ENCODE peak calls at places on chromosomes 12 and 14, in five cellular contexts. One of them, this sample, is unnamed.

GRCh38 chr14:31420013-31420318 is 384 bp downstream of the HEATR5A start:
- DNase-seq in K562: peak; percentile 59
- DNase-seq in H1: no peak
- DNase-seq in HepG2: peak; percentile 90
- DNase-seq in GM12878: no peak
- DNase-seq in this sample: peak; percentile 75

GRCh38 chr12:115405471-115405860 is 721.5 kb upstream of the TBX3 start:
- DNase-seq in GM12878: no peak
- DNase-seq in HepG2: no peak
- DNase-seq in K562: no peak
- DNase-seq in H1: no peak
- DNase-seq in this sample: no peak

GRCh38 chr12:102171951-102172350 is 25.7 kb downstream of the PMCH start:
- DNase-seq in H1: no peak
- DNase-seq in GM12878: no peak
- DNase-seq in K562: no peak
- DNase-seq in HepG2: no peak
- DNase-seq in this sample: no peak

GRCh38 chr12:4174417-4174816 is 99.1 kb upstream of the CCND2 start:
- DNase-seq in H1: no peak
- DNase-seq in K562: no peak
- DNase-seq in HepG2: no peak
- DNase-seq in GM12878: no peak
- DNase-seq in this sample: no peak

GRCh38 chr12:123946152-123946515 is 26.5 kb downstream of the CCDC92 start:
- DNase-seq in GM12878: no peak
- DNase-seq in HepG2: no peak
- DNase-seq in H1: no peak
- DNase-seq in K562: no peak
- DNase-seq in this sample: no peak

GRCh38 chr12:116540617-116541152 is 18.5 kb upstream of the MAP1LC3B2 start:
- DNase-seq in HepG2: no peak
- DNase-seq in GM12878: no peak
- DNase-seq in H1: no peak
- DNase-seq in K562: no peak
- DNase-seq in this sample: no peak

GRCh38 chr14:82122678-82123077 is 589.0 kb upstream of the SEL1L start:
- DNase-seq in H1: no peak
- DNase-seq in K562: no peak
- DNase-seq in HepG2: no peak
- DNase-seq in GM12878: no peak
- DNase-seq in this sample: no peak

GRCh38 chr12:3789838-3790237 is 36.9 kb upstream of the CRACR2A start:
- DNase-seq in K562: no peak
- DNase-seq in HepG2: no peak
- DNase-seq in GM12878: no peak
- DNase-seq in H1: no peak
- DNase-seq in this sample: no peak

GRCh38 chr12:17588968-17589367 is 501.0 kb downstream of the RERGL start:
- DNase-seq in H1: peak; percentile 2
- DNase-seq in K562: no peak
- DNase-seq in GM12878: no peak
- DNase-seq in HepG2: peak; percentile 2
- DNase-seq in this sample: peak; percentile 13

GRCh38 chr14:105855893-105856675 is 329.7 kb downstream of the TMEM121 start:
- DNase-seq in HepG2: no peak
- DNase-seq in GM12878: no peak
- DNase-seq in H1: no peak
- DNase-seq in K562: no peak
- DNase-seq in this sample: no peak

GRCh38 chr14:91227183-91227628 is 17.3 kb downstream of the GPR68 start:
- DNase-seq in HepG2: no peak
- DNase-seq in GM12878: no peak
- DNase-seq in K562: no peak
- DNase-seq in H1: no peak
- DNase-seq in this sample: no peak

GRCh38 chr14:104386281-104386841 is 193.2 kb upstream of the C14orf180 start:
- DNase-seq in GM12878: no peak
- DNase-seq in HepG2: no peak
- DNase-seq in K562: no peak
- DNase-seq in H1: no peak
- DNase-seq in this sample: peak; percentile 36

DNA sequence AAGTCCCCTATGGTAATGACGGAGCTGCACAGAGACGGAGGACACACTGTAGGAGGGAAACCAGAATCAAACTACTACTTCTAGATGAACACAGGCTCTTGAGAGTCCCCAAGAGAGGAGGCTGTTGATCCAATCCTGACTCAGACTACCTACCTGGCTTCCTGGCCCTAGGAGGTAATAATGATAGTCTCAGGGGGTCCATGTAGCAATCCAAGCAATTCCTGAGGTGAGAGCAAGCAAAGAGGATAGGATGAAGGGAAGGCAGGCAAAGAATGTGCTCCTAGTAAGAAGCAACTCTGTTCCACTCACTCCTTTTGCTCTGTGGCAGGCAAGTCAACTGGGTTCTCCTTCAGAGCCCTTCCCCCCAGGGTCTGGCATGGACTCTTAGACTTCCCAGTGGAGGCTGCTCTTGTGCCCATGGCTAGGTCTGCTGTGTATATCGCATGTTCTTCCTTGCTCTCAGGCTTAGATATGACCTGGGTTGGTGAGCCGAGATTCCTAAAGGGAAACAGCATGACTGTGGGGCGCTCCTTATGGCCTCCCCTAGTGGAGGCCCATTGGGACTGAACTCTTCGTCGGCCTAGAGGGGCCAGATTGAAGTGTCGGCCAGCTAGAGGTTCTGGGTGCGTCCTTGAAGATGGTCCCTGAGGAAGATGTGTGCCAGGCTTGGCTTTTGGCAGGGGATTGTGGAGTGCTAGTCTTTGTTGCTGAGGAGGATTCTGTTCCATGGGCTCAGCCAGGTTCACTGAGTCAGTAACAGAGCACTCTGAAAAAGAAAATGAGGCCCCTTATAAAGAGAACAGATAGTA is 2.1 kb downstream of the TINF2 start:
- DNase-seq in K562: no peak
- DNase-seq in GM12878: no peak
- DNase-seq in H1: no peak
- DNase-seq in HepG2: no peak
- DNase-seq in this sample: no peak
- H3K27ac ChIP-seq in K562: no peak overlapping the region
- H3K27ac ChIP-seq in GM12878: no peak overlapping the region
- H3K27ac ChIP-seq in H1: no peak overlapping the region
- H3K27ac ChIP-seq in HepG2: no peak overlapping the region
- H3K27ac ChIP-seq in this sample: no peak overlapping the region

DNA sequence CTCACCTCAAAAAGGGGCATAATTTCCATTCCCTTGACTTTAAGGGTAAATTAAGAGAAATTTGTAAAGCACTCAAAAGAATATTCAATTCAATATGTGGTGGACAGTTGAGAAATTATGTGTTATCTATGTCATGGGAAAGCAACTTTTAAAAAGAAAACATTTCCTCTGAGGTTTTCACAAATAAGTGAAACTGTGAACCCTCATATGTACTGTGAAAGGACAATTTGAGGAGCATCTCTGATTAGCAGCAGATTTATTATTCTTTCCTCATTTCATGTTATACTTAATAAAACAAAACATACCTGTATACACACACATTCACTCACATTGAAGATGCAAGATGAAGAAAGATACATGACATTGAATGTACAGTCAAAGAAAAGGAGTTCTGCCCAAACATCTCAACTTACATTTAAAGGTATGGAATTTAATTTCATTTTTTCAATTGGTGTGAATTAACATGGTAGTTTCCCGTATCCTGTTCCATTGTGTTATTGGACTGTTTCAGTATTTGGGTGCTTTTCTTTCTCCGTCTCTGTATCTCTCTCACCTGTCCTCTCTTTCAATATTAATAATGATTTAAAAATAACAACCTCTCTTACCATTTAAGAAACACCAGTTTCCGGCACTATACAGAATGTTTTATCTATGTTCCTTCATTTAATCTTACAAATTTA is at the start of gene KLRF1:
- DNase-seq in H1: no peak
- DNase-seq in HepG2: no peak
- DNase-seq in K562: no peak
- DNase-seq in GM12878: no peak
- DNase-seq in this sample: no peak
- TF ChIP-seq TAF1 in H1: no peak
- TF ChIP-seq TAF1 in HepG2: no peak
- TF ChIP-seq TAF1 in K562: no peak
- TF ChIP-seq TAF1 in GM12878: no peak
- TF ChIP-seq TAF1 in this sample: no peak

GRCh38 chr14:67497716-67498115 is 9.2 kb upstream of the TMEM229B start:
- DNase-seq in K562: no peak
- DNase-seq in GM12878: no peak
- DNase-seq in HepG2: no peak
- DNase-seq in H1: no peak
- DNase-seq in this sample: no peak

GRCh38 chr14:67500981-67501380 is 12.5 kb upstream of the TMEM229B start:
- DNase-seq in H1: no peak
- DNase-seq in K562: no peak
- DNase-seq in GM12878: no peak
- DNase-seq in HepG2: no peak
- DNase-seq in this sample: no peak

GRCh38 chr14:67503331-67503730 is 14.8 kb upstream of the TMEM229B start:
- DNase-seq in H1: no peak
- DNase-seq in GM12878: no peak
- DNase-seq in HepG2: no peak
- DNase-seq in K562: no peak
- DNase-seq in this sample: no peak

GRCh38 chr14:67505254-67505653 is 16.7 kb upstream of the TMEM229B start:
- DNase-seq in H1: no peak
- DNase-seq in K562: no peak
- DNase-seq in GM12878: no peak
- DNase-seq in HepG2: no peak
- DNase-seq in this sample: no peak

DNA sequence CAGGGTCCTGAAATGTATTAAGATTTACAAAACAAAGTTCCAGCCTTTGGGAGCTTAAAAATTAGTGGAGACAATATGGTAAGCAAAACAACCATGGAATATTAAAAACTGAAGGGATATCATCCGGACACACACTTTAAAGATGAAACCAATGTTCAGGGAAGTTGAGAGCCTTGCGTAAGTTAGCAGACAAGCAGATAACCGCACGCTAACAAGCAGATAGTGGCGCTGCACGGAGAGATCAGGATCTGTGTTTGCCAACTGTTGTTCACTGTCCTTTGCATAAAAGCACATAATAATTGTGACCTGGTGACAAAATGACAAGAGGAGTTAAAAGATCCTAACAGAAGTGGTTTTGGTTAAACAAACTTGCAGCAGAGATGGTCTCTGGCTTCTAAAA is 14.3 kb upstream of the TMEM229B start:
- DNase-seq in K562: no peak
- DNase-seq in H1: no peak
- DNase-seq in HepG2: no peak
- DNase-seq in GM12878: no peak
- DNase-seq in this sample: no peak
- H2AFZ ChIP-seq in K562: no peak overlapping the region
- H2AFZ ChIP-seq in H1: peak overlapping the region; percentile 70
- H2AFZ ChIP-seq in HepG2: no peak overlapping the region
- H2AFZ ChIP-seq in GM12878: no peak overlapping the region
- H2AFZ ChIP-seq in this sample: no peak overlapping the region

GRCh38 chr14:100440207-100440631 is 117.1 kb downstream of the SLC25A47 start:
- DNase-seq in GM12878: no peak
- DNase-seq in H1: peak; percentile 31
- DNase-seq in HepG2: peak; percentile 73
- DNase-seq in K562: peak; percentile 62
- DNase-seq in this sample: peak; percentile 66
- H3K27ac ChIP-seq in GM12878: no peak overlapping the region
- H3K27ac ChIP-seq in H1: no peak overlapping the region
- H3K27ac ChIP-seq in HepG2: no peak overlapping the region
- H3K27ac ChIP-seq in K562: peak overlapping the region; percentile 65
- H3K27ac ChIP-seq in this sample: peak overlapping the region; percentile 100

GRCh38 chr12:46101121-46101869 is 110.9 kb upstream of the SCAF11 start:
- DNase-seq in HepG2: no peak
- DNase-seq in K562: no peak
- DNase-seq in GM12878: no peak
- DNase-seq in H1: no peak
- DNase-seq in this sample: no peak
- TF ChIP-seq TAF1 in HepG2: no peak
- TF ChIP-seq TAF1 in K562: no peak
- TF ChIP-seq TAF1 in GM12878: no peak
- TF ChIP-seq TAF1 in H1: no peak
- TF ChIP-seq TAF1 in this sample: no peak

GRCh38 chr12:26286186-26286585 is 90.8 kb downstream of the SSPN start:
- DNase-seq in HepG2: no peak
- DNase-seq in GM12878: no peak
- DNase-seq in K562: no peak
- DNase-seq in H1: no peak
- DNase-seq in this sample: no peak
- H2AFZ ChIP-seq in HepG2: no peak overlapping the region
- H2AFZ ChIP-seq in GM12878: no peak overlapping the region
- H2AFZ ChIP-seq in K562: no peak overlapping the region
- H2AFZ ChIP-seq in H1: no peak overlapping the region
- H2AFZ ChIP-seq in this sample: no peak overlapping the region

GRCh38 chr12:118015306-118015705 is 1.2 kb upstream of the RFC5 start:
- DNase-seq in GM12878: no peak
- DNase-seq in H1: no peak
- DNase-seq in HepG2: no peak
- DNase-seq in K562: no peak
- DNase-seq in this sample: no peak

GRCh38 chr12:118016424-118017264 is at the start of gene RFC5:
- DNase-seq in K562: peak; percentile 99
- DNase-seq in HepG2: peak; percentile 96
- DNase-seq in H1: peak; percentile 94
- DNase-seq in GM12878: peak; percentile 87
- DNase-seq in this sample: peak; percentile 98

GRCh38 chr12:118017926-118018325 is 1.4 kb downstream of the RFC5 start:
- DNase-seq in H1: no peak
- DNase-seq in GM12878: no peak
- DNase-seq in HepG2: no peak
- DNase-seq in K562: no peak
- DNase-seq in this sample: no peak

GRCh38 chr12:118013283-118013682 is 3.2 kb upstream of the RFC5 start:
- DNase-seq in HepG2: no peak
- DNase-seq in H1: no peak
- DNase-seq in K562: no peak
- DNase-seq in GM12878: no peak
- DNase-seq in this sample: no peak

DNA sequence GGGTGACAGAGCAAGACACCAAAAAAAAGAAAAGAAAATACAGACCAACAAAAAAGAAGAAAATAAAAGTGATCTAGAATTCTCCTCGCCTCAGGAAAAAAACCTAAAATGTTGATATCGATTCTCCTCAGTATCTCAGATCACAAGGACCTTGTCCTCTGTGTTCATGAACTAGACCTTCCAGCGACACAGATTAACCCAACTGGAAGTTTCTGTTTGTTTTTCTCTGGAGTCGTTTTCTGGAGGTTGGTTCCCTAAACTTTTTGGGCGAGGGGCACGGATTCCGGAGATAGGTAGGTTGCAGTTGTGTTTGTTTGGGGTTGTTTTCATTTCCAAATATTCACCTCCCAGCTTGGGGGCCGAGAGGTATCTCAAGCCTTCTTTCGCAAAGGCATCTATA is 559 bp upstream of the RFC5 start:
- DNase-seq in K562: no peak
- DNase-seq in H1: no peak
- DNase-seq in HepG2: peak; percentile 23
- DNase-seq in GM12878: no peak
- DNase-seq in this sample: no peak
- H3K27ac ChIP-seq in K562: no peak overlapping the region
- H3K27ac ChIP-seq in H1: no peak overlapping the region
- H3K27ac ChIP-seq in HepG2: no peak overlapping the region
- H3K27ac ChIP-seq in GM12878: no peak overlapping the region
- H3K27ac ChIP-seq in this sample: no peak overlapping the region

GRCh38 chr12:110937104-110937641 is 16.8 kb upstream of the MYL2 start:
- DNase-seq in H1: peak; percentile 89
- DNase-seq in HepG2: peak; percentile 9
- DNase-seq in GM12878: no peak
- DNase-seq in K562: peak; percentile 79
- DNase-seq in this sample: peak; percentile 85
- TF ChIP-seq TAF1 in H1: no peak
- TF ChIP-seq TAF1 in HepG2: no peak
- TF ChIP-seq TAF1 in GM12878: no peak
- TF ChIP-seq TAF1 in K562: no peak
- TF ChIP-seq TAF1 in this sample: no peak

This sample was measured in SK-N-SH.